ENCODE peak calls at places on chromosome 6, in five cellular contexts. Q is activated naive CD4-positive, alpha-beta T cell; M is NCI-H1417 treated with DMSO at 0.1 percent for 48 hours; X is activated T-helper 1 cell treated with anti-CD3 and anti-CD28 coated beads, Interleukin-12 subunit alpha, Interleukin-12 subunit beta, Interleukin-2, Interleukin-4 antibody, amounts not matched to agents 30 ng/mL and 10 ng/mL and 1 ng/mL, durations not matched to agents 14 hours and 24 hours and 36 hours; Z is coronary artery. J is an unnamed sample.

GRCh38 chr6:154931741-154932424 is 63.2 kb upstream of the TIAM2 start:
- DNase-seq in X (no peak), M (no peak), Z (no peak), Q (no peak), J (no peak)

GRCh38 chr6:56729719-56730118 is 87.0 kb upstream of the DST start:
- DNase-seq in Z (no peak), M (no peak), X (no peak), Q (no peak), J (no peak)

GRCh38 chr6:12472601-12473038 is 182.5 kb downstream of the EDN1 start:
- DNase-seq in M (no peak), Z (peak), Q (no peak), X (no peak), J (no peak)

GRCh38 chr6:105014448-105014847 is 57.5 kb downstream of the LIN28B start:
- DNase-seq in Q (no peak), Z (no peak), X (no peak), M (no peak), J (no peak)

GRCh38 chr6:135088818-135089809 is 34.5 kb upstream of the HBS1L start:
- DNase-seq in Q (no peak), Z (no peak), X (peak), M (no peak), J (no peak)

GRCh38 chr6:143556529-143556928 is 45.0 kb upstream of the FUCA2 start:
- DNase-seq in Z (no peak), Q (no peak), X (no peak), M (no peak), J (no peak)

GRCh38 chr6:159716247-159717086 is 10.8 kb upstream of the WTAP start:
- DNase-seq in M (no peak), Z (no peak), Q (no peak), X (no peak), J (no peak)

GRCh38 chr6:14713008-14713452 is 532.8 kb upstream of the JARID2 start:
- DNase-seq in X (no peak), M (no peak), Z (no peak), Q (no peak), J (no peak)

GRCh38 chr6:44275271-44275748 is 5.1 kb downstream of the TMEM151B start:
- DNase-seq in Z (no peak), M (no peak), X (no peak), Q (no peak), J (no peak)

GRCh38 chr6:41634657-41635056 is 3.6 kb upstream of the MDFI start:
- DNase-seq in Z (no peak), X (no peak), M (no peak), Q (no peak), J (no peak)